ENCODE peak calls at places on chromosome 14, in ten cellular contexts. One of them, this sample, is unnamed.

GRCh38 chr14:33393155-33393894 is 454.6 kb downstream of the NPAS3 start:
- DNase-seq in mesothelial cell of epicardium: no peak
- DNase-seq in activated CD4-positive, alpha-beta T cell treated with anti-CD3 and anti-CD28 coated beads, Interleukin-2, amount 10 ng/mL, durations not matched to agents 7 days and 5 days: no peak
- DNase-seq in HTR-8/SVneo: no peak
- DNase-seq in stromal cell of bone marrow: no peak
- DNase-seq in AG10803: no peak
- DNase-seq in hypothalamus: no peak
- DNase-seq in foreskin keratinocyte: no peak
- DNase-seq in AG20443: no peak
- DNase-seq in EL: no peak
- DNase-seq in this sample: no peak

GRCh38 chr14:64337901-64338615 is 43.9 kb upstream of the ESR2 start:
- DNase-seq in HTR-8/SVneo: peak; percentile 91
- DNase-seq in AG10803: peak; percentile 40
- DNase-seq in AG20443: peak; percentile 52
- DNase-seq in activated CD4-positive, alpha-beta T cell treated with anti-CD3 and anti-CD28 coated beads, Interleukin-2, amount 10 ng/mL, durations not matched to agents 7 days and 5 days: no peak
- DNase-seq in hypothalamus: peak; percentile 48
- DNase-seq in mesothelial cell of epicardium: peak; percentile 80
- DNase-seq in stromal cell of bone marrow: peak; percentile 21
- DNase-seq in foreskin keratinocyte: peak; percentile 37
- DNase-seq in EL: peak; percentile 73
- DNase-seq in this sample: peak; percentile 19

GRCh38 chr14:22489957-22490950 is 98.8 kb downstream of the DAD1 start:
- DNase-seq in foreskin keratinocyte: no peak
- DNase-seq in hypothalamus: no peak
- DNase-seq in AG20443: no peak
- DNase-seq in stromal cell of bone marrow: no peak
- DNase-seq in HTR-8/SVneo: no peak
- DNase-seq in EL: no peak
- DNase-seq in AG10803: no peak
- DNase-seq in mesothelial cell of epicardium: no peak
- DNase-seq in activated CD4-positive, alpha-beta T cell treated with anti-CD3 and anti-CD28 coated beads, Interleukin-2, amount 10 ng/mL, durations not matched to agents 7 days and 5 days: no peak
- DNase-seq in this sample: no peak

GRCh38 chr14:93113678-93114067 is 2.1 kb downstream of the ITPK1 start:
- DNase-seq in AG10803: no peak
- DNase-seq in EL: no peak
- DNase-seq in activated CD4-positive, alpha-beta T cell treated with anti-CD3 and anti-CD28 coated beads, Interleukin-2, amount 10 ng/mL, durations not matched to agents 7 days and 5 days: no peak
- DNase-seq in stromal cell of bone marrow: no peak
- DNase-seq in HTR-8/SVneo: no peak
- DNase-seq in foreskin keratinocyte: no peak
- DNase-seq in mesothelial cell of epicardium: no peak
- DNase-seq in AG20443: no peak
- DNase-seq in hypothalamus: no peak
- DNase-seq in this sample: no peak

GRCh38 chr14:60789656-60790055 is 55.1 kb downstream of the MNAT1 start:
- DNase-seq in EL: no peak
- DNase-seq in AG10803: peak; percentile 20
- DNase-seq in foreskin keratinocyte: no peak
- DNase-seq in hypothalamus: no peak
- DNase-seq in activated CD4-positive, alpha-beta T cell treated with anti-CD3 and anti-CD28 coated beads, Interleukin-2, amount 10 ng/mL, durations not matched to agents 7 days and 5 days: no peak
- DNase-seq in HTR-8/SVneo: no peak
- DNase-seq in mesothelial cell of epicardium: no peak
- DNase-seq in stromal cell of bone marrow: no peak
- DNase-seq in AG20443: no peak
- DNase-seq in this sample: no peak

GRCh38 chr14:45247427-45247826 is 5.6 kb downstream of the MIS18BP1 start:
- DNase-seq in hypothalamus: no peak
- DNase-seq in AG10803: no peak
- DNase-seq in activated CD4-positive, alpha-beta T cell treated with anti-CD3 and anti-CD28 coated beads, Interleukin-2, amount 10 ng/mL, durations not matched to agents 7 days and 5 days: no peak
- DNase-seq in HTR-8/SVneo: no peak
- DNase-seq in stromal cell of bone marrow: no peak
- DNase-seq in mesothelial cell of epicardium: no peak
- DNase-seq in EL: peak; percentile 30
- DNase-seq in AG20443: no peak
- DNase-seq in foreskin keratinocyte: no peak
- DNase-seq in this sample: no peak

GRCh38 chr14:24351517-24351916 is 11.7 kb upstream of the RIPK3 start:
- DNase-seq in AG20443: peak; percentile 57
- DNase-seq in activated CD4-positive, alpha-beta T cell treated with anti-CD3 and anti-CD28 coated beads, Interleukin-2, amount 10 ng/mL, durations not matched to agents 7 days and 5 days: no peak
- DNase-seq in AG10803: peak; percentile 69
- DNase-seq in stromal cell of bone marrow: peak; percentile 86
- DNase-seq in HTR-8/SVneo: no peak
- DNase-seq in foreskin keratinocyte: no peak
- DNase-seq in mesothelial cell of epicardium: no peak
- DNase-seq in hypothalamus: no peak
- DNase-seq in EL: peak; percentile 45
- DNase-seq in this sample: no peak

GRCh38 chr14:32450919-32451675 is 122.0 kb downstream of the AKAP6 start:
- DNase-seq in AG20443: no peak
- DNase-seq in AG10803: no peak
- DNase-seq in foreskin keratinocyte: no peak
- DNase-seq in EL: no peak
- DNase-seq in stromal cell of bone marrow: no peak
- DNase-seq in activated CD4-positive, alpha-beta T cell treated with anti-CD3 and anti-CD28 coated beads, Interleukin-2, amount 10 ng/mL, durations not matched to agents 7 days and 5 days: no peak
- DNase-seq in hypothalamus: no peak
- DNase-seq in HTR-8/SVneo: no peak
- DNase-seq in mesothelial cell of epicardium: no peak
- DNase-seq in this sample: no peak

GRCh38 chr14:74747237-74747636 is 15.9 kb upstream of the YLPM1 start:
- DNase-seq in foreskin keratinocyte: no peak
- DNase-seq in stromal cell of bone marrow: no peak
- DNase-seq in hypothalamus: no peak
- DNase-seq in activated CD4-positive, alpha-beta T cell treated with anti-CD3 and anti-CD28 coated beads, Interleukin-2, amount 10 ng/mL, durations not matched to agents 7 days and 5 days: no peak
- DNase-seq in EL: no peak
- DNase-seq in AG20443: no peak
- DNase-seq in AG10803: no peak
- DNase-seq in mesothelial cell of epicardium: no peak
- DNase-seq in HTR-8/SVneo: no peak
- DNase-seq in this sample: no peak

GRCh38 chr14:89728964-89729363 is 225.6 kb downstream of the EFCAB11 start:
- DNase-seq in stromal cell of bone marrow: no peak
- DNase-seq in mesothelial cell of epicardium: no peak
- DNase-seq in foreskin keratinocyte: no peak
- DNase-seq in HTR-8/SVneo: no peak
- DNase-seq in AG10803: no peak
- DNase-seq in AG20443: no peak
- DNase-seq in hypothalamus: no peak
- DNase-seq in activated CD4-positive, alpha-beta T cell treated with anti-CD3 and anti-CD28 coated beads, Interleukin-2, amount 10 ng/mL, durations not matched to agents 7 days and 5 days: no peak
- DNase-seq in EL: no peak
- DNase-seq in this sample: no peak

GRCh38 chr14:48251290-48251689 is 575.9 kb upstream of the MDGA2 start:
- DNase-seq in stromal cell of bone marrow: no peak
- DNase-seq in hypothalamus: no peak
- DNase-seq in foreskin keratinocyte: no peak
- DNase-seq in mesothelial cell of epicardium: no peak
- DNase-seq in activated CD4-positive, alpha-beta T cell treated with anti-CD3 and anti-CD28 coated beads, Interleukin-2, amount 10 ng/mL, durations not matched to agents 7 days and 5 days: no peak
- DNase-seq in HTR-8/SVneo: no peak
- DNase-seq in AG20443: no peak
- DNase-seq in AG10803: no peak
- DNase-seq in EL: no peak
- DNase-seq in this sample: no peak

GRCh38 chr14:24895243-24895583 is 154.7 kb downstream of the STXBP6 start:
- DNase-seq in AG20443: no peak
- DNase-seq in EL: no peak
- DNase-seq in stromal cell of bone marrow: no peak
- DNase-seq in hypothalamus: no peak
- DNase-seq in AG10803: peak; percentile 86
- DNase-seq in HTR-8/SVneo: no peak
- DNase-seq in foreskin keratinocyte: no peak
- DNase-seq in activated CD4-positive, alpha-beta T cell treated with anti-CD3 and anti-CD28 coated beads, Interleukin-2, amount 10 ng/mL, durations not matched to agents 7 days and 5 days: no peak
- DNase-seq in mesothelial cell of epicardium: no peak
- DNase-seq in this sample: no peak

GRCh38 chr14:102819176-102819628 is 42.0 kb downstream of the TRAF3 start:
- DNase-seq in mesothelial cell of epicardium: no peak
- DNase-seq in activated CD4-positive, alpha-beta T cell treated with anti-CD3 and anti-CD28 coated beads, Interleukin-2, amount 10 ng/mL, durations not matched to agents 7 days and 5 days: peak; percentile 71
- DNase-seq in HTR-8/SVneo: no peak
- DNase-seq in EL: no peak
- DNase-seq in hypothalamus: no peak
- DNase-seq in stromal cell of bone marrow: no peak
- DNase-seq in AG20443: no peak
- DNase-seq in foreskin keratinocyte: peak; percentile 59
- DNase-seq in AG10803: peak; percentile 31
- DNase-seq in this sample: no peak

GRCh38 chr14:97707603-97708002 is 910.4 kb downstream of the VRK1 start:
- DNase-seq in mesothelial cell of epicardium: no peak
- DNase-seq in EL: no peak
- DNase-seq in HTR-8/SVneo: no peak
- DNase-seq in AG10803: no peak
- DNase-seq in stromal cell of bone marrow: no peak
- DNase-seq in activated CD4-positive, alpha-beta T cell treated with anti-CD3 and anti-CD28 coated beads, Interleukin-2, amount 10 ng/mL, durations not matched to agents 7 days and 5 days: peak; percentile 50
- DNase-seq in foreskin keratinocyte: no peak
- DNase-seq in AG20443: no peak
- DNase-seq in hypothalamus: no peak
- DNase-seq in this sample: no peak

This sample was measured in NCI-H446.